ENCODE peak calls at places on chromosome 2, in nine cellular contexts. J is PC-9, Y is fibroblast of pulmonary artery, Q is endothelial cell, O is tibial nerve, N is keratinocyte, F is omental fat pad, I is cardiac muscle cell, T is right lobe of liver. S is an unnamed sample.

GRCh38 chr2:100106460-100106859 is 35.9 kb downstream of the AFF3 start:
- DNase-seq in N (no peak), Q (peak), O (no peak), F (no peak), T (no peak), I (no peak), Y (no peak), J (no peak), S (no peak)

GRCh38 chr2:203935568-203935967 is 995 bp upstream of the ICOS start:
- DNase-seq in Y (no peak), O (no peak), N (no peak), Q (no peak), F (no peak), T (no peak), J (no peak), I (no peak), S (no peak)

GRCh38 chr2:191345788-191346187 is 100.6 kb downstream of the MYO1B start:
- DNase-seq in Q (no peak), O (no peak), I (no peak), F (no peak), J (peak), Y (peak), N (no peak), T (no peak), S (no peak)

GRCh38 chr2:6791682-6792081 is 74.0 kb downstream of the CMPK2 start:
- DNase-seq in O (no peak), Q (no peak), I (no peak), Y (no peak), N (no peak), J (no peak), T (no peak), F (no peak), S (no peak)

GRCh38 chr2:74290466-74291216 is 52.6 kb downstream of the SLC4A5 start:
- DNase-seq in F (no peak), I (no peak), Y (no peak), O (no peak), J (no peak), N (no peak), Q (no peak), T (no peak), S (no peak)

GRCh38 chr2:233226511-233227031 is 24.9 kb upstream of the ATG16L1 start:
- DNase-seq in T (no peak), N (no peak), O (no peak), J (no peak), Q (no peak), I (no peak), F (no peak), Y (no peak), S (no peak)

GRCh38 chr2:135113322-135113721 is 61.2 kb downstream of the RAB3GAP1 start:
- DNase-seq in I (no peak), Q (no peak), F (no peak), Y (no peak), T (no peak), O (no peak), J (no peak), N (no peak), S (no peak)

GRCh38 chr2:196914867-196915465 is 11.5 kb downstream of the PGAP1 start:
- DNase-seq in O (no peak), Q (no peak), F (no peak), J (no peak), T (no peak), Y (no peak), I (no peak), N (no peak), S (no peak)

GRCh38 chr2:60513191-60513590 is 40.3 kb downstream of the BCL11A start:
- DNase-seq in T (no peak), Y (no peak), O (no peak), N (no peak), J (no peak), I (no peak), F (no peak), Q (no peak), S (no peak)

GRCh38 chr2:237064203-237065061 is 21.3 kb upstream of the COPS8 start:
- DNase-seq in O (no peak), N (no peak), T (no peak), Y (no peak), Q (no peak), F (no peak), J (no peak), I (no peak), S (no peak)

GRCh38 chr2:140498360-140498759 is 1632.5 kb downstream of the LRP1B start:
- DNase-seq in Y (no peak), Q (no peak), N (no peak), T (no peak), I (no peak), F (no peak), O (no peak), J (no peak), S (no peak)

GRCh38 chr2:87401726-87402345 is 346.1 kb upstream of the PLGLB2 start:
- DNase-seq in Q (no peak), T (peak), Y (no peak), O (no peak), N (no peak), I (no peak), F (no peak), J (no peak), S (no peak)

GRCh38 chr2:62884514-62884913 is 166.1 kb upstream of the OTX1 start:
- DNase-seq in N (no peak), I (peak), T (no peak), J (no peak), F (no peak), Y (peak), O (no peak), Q (no peak), S (no peak)

GRCh38 chr2:36395866-36396265 is 40.3 kb downstream of the CRIM1 start:
- DNase-seq in O (no peak), J (no peak), F (no peak), I (no peak), T (no peak), N (no peak), Q (no peak), Y (no peak), S (no peak)

GRCh38 chr2:109089602-109090300 is 39.3 kb upstream of the SH3RF3 start:
- DNase-seq in Y (no peak), T (no peak), J (no peak), F (no peak), Q (no peak), O (no peak), N (no peak), I (no peak), S (no peak)

GRCh38 chr2:145068509-145068908 is 548.6 kb upstream of the ZEB2 start:
- DNase-seq in Q (no peak), J (no peak), I (no peak), Y (peak), N (no peak), O (no peak), F (no peak), T (no peak), S (no peak)

GRCh38 chr2:59858540-59858939 is 694.9 kb downstream of the BCL11A start:
- DNase-seq in F (no peak), Y (no peak), I (no peak), T (no peak), N (no peak), J (no peak), O (no peak), Q (no peak), S (no peak)

GRCh38 chr2:62456721-62457539 is 49.1 kb downstream of the TMEM17 start:
- DNase-seq in O (peak), Y (peak), T (peak), Q (peak), F (peak), N (peak), I (peak), J (peak), S (no peak)

GRCh38 chr2:27711804-27712203 is 48.1 kb downstream of the SLC4A1AP start:
- DNase-seq in N (no peak), T (no peak), O (no peak), Y (no peak), F (no peak), J (peak), Q (no peak), I (no peak), S (no peak)

GRCh38 chr2:20738789-20739188 is 71.8 kb downstream of the GDF7 start:
- DNase-seq in Q (no peak), J (no peak), T (peak), F (no peak), I (no peak), Y (no peak), N (no peak), O (no peak), S (no peak)

GRCh38 chr2:824954-825353 is 125.7 kb upstream of the SNTG2 start:
- DNase-seq in Q (no peak), J (no peak), N (no peak), I (no peak), O (no peak), T (no peak), Y (no peak), F (no peak), S (no peak)

GRCh38 chr2:166932032-166932431 is 43.8 kb downstream of the XIRP2 start:
- DNase-seq in F (no peak), J (no peak), T (no peak), Q (no peak), Y (no peak), N (no peak), I (no peak), O (no peak), S (no peak)

GRCh38 chr2:54757496-54757895 is 34.0 kb downstream of the EML6 start:
- DNase-seq in J (no peak), N (no peak), Q (peak), Y (peak), I (peak), T (no peak), F (no peak), O (no peak), S (no peak)

GRCh38 chr2:120625865-120626560 is 109.7 kb upstream of the GLI2 start:
- DNase-seq in T (no peak), Y (no peak), Q (no peak), F (no peak), O (no peak), I (no peak), J (peak), N (no peak), S (no peak)

GRCh38 chr2:9310827-9311226 is 104.2 kb downstream of the ASAP2 start:
- DNase-seq in Y (peak), N (no peak), I (no peak), F (no peak), Q (no peak), T (no peak), O (no peak), J (peak), S (no peak)

DNA sequence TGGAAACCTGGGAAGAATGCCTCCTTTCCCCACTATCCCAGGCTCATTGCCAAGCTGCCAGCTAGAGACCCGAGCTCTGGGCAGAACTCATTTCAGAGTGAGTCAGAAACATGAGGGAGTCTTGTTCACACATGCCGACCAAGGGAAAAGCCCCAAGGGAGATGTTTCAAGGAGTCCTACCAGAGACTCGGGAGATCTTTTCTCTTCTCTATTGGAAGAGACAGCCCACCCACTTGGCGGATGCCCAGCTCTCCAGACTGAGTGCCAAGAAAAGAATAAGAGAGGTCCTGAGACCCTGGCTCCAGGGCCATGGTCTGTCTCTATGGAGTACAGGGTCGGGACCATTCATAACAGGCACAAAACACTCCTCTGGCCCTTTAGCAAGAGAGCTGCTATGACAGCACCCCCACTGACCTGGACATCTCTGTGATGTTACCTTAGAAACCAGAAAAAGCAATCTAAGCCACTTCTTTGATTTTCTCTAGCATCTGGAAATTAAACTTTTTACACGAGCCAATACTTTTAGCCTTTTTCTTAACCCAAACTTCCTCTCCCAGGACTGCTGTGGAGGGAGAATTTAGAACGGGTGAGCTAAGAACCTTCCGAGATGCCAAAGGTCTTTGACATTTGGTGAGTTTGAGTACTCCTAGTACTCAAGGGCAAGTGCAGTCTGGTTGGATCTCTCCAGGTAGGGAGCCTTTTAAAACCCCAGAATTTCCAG is 18.5 kb upstream of the IGFBP5 start:
- DNase-seq in Q (no peak), Y (peak), N (peak), I (peak), T (no peak), F (no peak), J (no peak), O (peak), S (no peak)
- TF ChIP-seq CTCF in Q (no peak), Y (no peak), N (no peak), I (no peak), T (no peak), F (no peak), J (no peak), O (no peak), S (no peak)

GRCh38 chr2:235936493-235936892 is 231.7 kb downstream of the GBX2 start:
- DNase-seq in Y (peak), Q (peak), F (no peak), I (peak), N (no peak), J (peak), T (no peak), O (no peak), S (no peak)
- TF ChIP-seq CTCF in Y (peak), Q (peak), F (no peak), I (peak), N (peak), J (peak), T (no peak), O (no peak), S (peak)

GRCh38 chr2:65350714-65351113 is 81.7 kb downstream of the SPRED2 start:
- DNase-seq in I (no peak), N (no peak), Q (no peak), T (no peak), O (no peak), Y (no peak), F (no peak), J (no peak), S (no peak)
- TF ChIP-seq CTCF in I (peak), N (peak), Q (peak), T (no peak), O (no peak), Y (peak), F (no peak), J (peak), S (peak)

DNA sequence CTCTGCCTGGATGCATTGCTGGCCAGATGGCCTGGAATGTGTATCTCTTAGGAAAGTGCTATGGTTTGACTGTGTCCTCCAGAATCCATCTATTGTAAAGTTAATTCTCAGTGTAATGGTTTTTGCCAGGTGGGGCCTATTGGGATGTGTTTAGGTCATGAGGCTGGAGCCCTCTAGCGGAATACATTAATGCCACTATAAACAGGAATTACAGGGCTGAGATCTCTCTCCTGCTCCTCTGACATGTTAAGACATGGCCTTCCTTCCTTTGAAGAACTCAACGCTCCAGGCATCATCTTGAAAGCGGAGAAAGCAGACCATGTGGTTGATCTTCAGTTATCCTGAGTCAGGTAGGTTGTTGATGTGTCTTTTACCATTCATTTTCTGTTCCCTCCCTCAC is 276.4 kb downstream of the RPIA start:
- DNase-seq in T (no peak), N (peak), F (no peak), Q (no peak), J (no peak), Y (peak), O (no peak), I (peak), S (no peak)
- TF ChIP-seq CTCF in T (no peak), N (peak), F (no peak), Q (no peak), J (peak), Y (peak), O (no peak), I (peak), S (no peak)

GRCh38 chr2:202813387-202813786 is 58.2 kb downstream of the ICA1L start:
- DNase-seq in I (no peak), F (no peak), O (no peak), T (no peak), Y (no peak), J (no peak), Q (no peak), N (no peak), S (no peak)

GRCh38 chr2:202814226-202814625 is 57.3 kb downstream of the ICA1L start:
- DNase-seq in N (no peak), Y (no peak), J (no peak), I (no peak), Q (no peak), O (no peak), T (no peak), F (no peak), S (no peak)

GRCh38 chr2:202808754-202809153 is 62.8 kb downstream of the ICA1L start:
- DNase-seq in N (peak), Y (no peak), O (no peak), J (no peak), I (no peak), T (no peak), F (no peak), Q (no peak), S (no peak)
- TF ChIP-seq CTCF in N (no peak), Y (no peak), O (no peak), J (no peak), I (no peak), T (no peak), F (no peak), Q (no peak), S (no peak)

S was measured in CD14-positive monocyte.